ENCODE peak calls at places on chromosomes 16 and 17, in five cellular contexts. X is adrenal gland, F is tibial artery, L is fibroblast of lung, B is Peyer's patch. R is an unnamed sample.

GRCh38 chr17:27109346-27109745 is 184.6 kb upstream of the WSB1 start:
- DNase-seq in X (no peak), F (no peak), L (no peak), B (no peak), R (no peak)

GRCh38 chr17:273994-274832 is 78.4 kb downstream of the RPH3AL start:
- DNase-seq in X (no peak), F (no peak), L (no peak), B (peak; percentile 34), R (no peak)

GRCh38 chr17:29578626-29579485 is 10.4 kb downstream of the TP53I13 start:
- DNase-seq in X (no peak), F (no peak), L (no peak), B (no peak), R (no peak)

GRCh38 chr17:12719948-12720347 is 54.3 kb downstream of the MYOCD start:
- DNase-seq in X (no peak), F (no peak), L (no peak), B (no peak), R (no peak)

GRCh38 chr16:26727801-26728200 is 338.9 kb upstream of the C16orf82 start:
- DNase-seq in X (no peak), F (no peak), L (no peak), B (no peak), R (no peak)

GRCh38 chr17:20184977-20185619 is 175.9 kb downstream of the SPECC1 start:
- DNase-seq in X (peak; percentile 10), F (no peak), L (peak; percentile 34), B (no peak), R (no peak)

GRCh38 chr16:15765880-15766279 is 90.9 kb downstream of the MYH11 start:
- DNase-seq in X (peak; percentile 51), F (no peak), L (no peak), B (peak; percentile 52), R (no peak)

GRCh38 chr17:1462164-1463112 is 6.4 kb upstream of the CRK start:
- DNase-seq in X (no peak), F (no peak), L (peak; percentile 60), B (no peak), R (no peak)

GRCh38 chr17:67491009-67491677 is 114.1 kb downstream of the PITPNC1 start:
- DNase-seq in X (peak; percentile 99), F (peak; percentile 89), L (peak; percentile 98), B (peak; percentile 78), R (peak; percentile 92)

GRCh38 chr17:21252875-21253645 is at the start of gene NATD1:
- DNase-seq in X (peak; percentile 94), F (peak; percentile 92), L (peak; percentile 80), B (peak; percentile 95), R (peak; percentile 91)

GRCh38 chr16:27792486-27793275 is 242.7 kb downstream of the KATNIP start:
- DNase-seq in X (no peak), F (no peak), L (peak; percentile 52), B (no peak), R (no peak)

GRCh38 chr16:48511071-48511540 is 98.9 kb downstream of the N4BP1 start:
- DNase-seq in X (no peak), F (no peak), L (peak; percentile 80), B (peak; percentile 40), R (no peak)

GRCh38 chr17:81037026-81037782 is 2.3 kb downstream of the BAIAP2 start:
- DNase-seq in X (peak; percentile 71), F (peak; percentile 68), L (no peak), B (no peak), R (peak; percentile 80)

GRCh38 chr17:43736389-43736788 is 22.2 kb downstream of the SOST start:
- DNase-seq in X (no peak), F (no peak), L (no peak), B (no peak), R (no peak)

GRCh38 chr16:21584817-21585216 is 14.6 kb upstream of the METTL9 start:
- DNase-seq in X (no peak), F (no peak), L (no peak), B (no peak), R (no peak)

GRCh38 chr17:16328997-16329396 is 24.3 kb downstream of the CENPV start:
- DNase-seq in X (no peak), F (no peak), L (no peak), B (peak; percentile 10), R (no peak)

GRCh38 chr17:28700830-28701492 is 10.7 kb downstream of the PROCA1 start:
- DNase-seq in X (no peak), F (no peak), L (no peak), B (no peak), R (no peak)

GRCh38 chr17:27245230-27245696 is 48.7 kb upstream of the WSB1 start:
- DNase-seq in X (peak; percentile 81), F (peak; percentile 86), L (peak; percentile 80), B (peak; percentile 90), R (peak; percentile 86)

GRCh38 chr17:49356320-49356719 is 5.7 kb downstream of the ZNF652 start:
- DNase-seq in X (no peak), F (no peak), L (no peak), B (no peak), R (no peak)

GRCh38 chr17:49360796-49361128 is 1.3 kb downstream of the ZNF652 start:
- DNase-seq in X (no peak), F (no peak), L (no peak), B (peak; percentile 71), R (no peak)

GRCh38 chr17:49358638-49359247 is 3.3 kb downstream of the ZNF652 start:
- DNase-seq in X (no peak), F (no peak), L (peak; percentile 20), B (peak; percentile 48), R (no peak)

GRCh38 chr17:49359990-49360795 is 1.9 kb downstream of the ZNF652 start:
- DNase-seq in X (no peak), F (no peak), L (no peak), B (peak; percentile 49), R (no peak)

DNA sequence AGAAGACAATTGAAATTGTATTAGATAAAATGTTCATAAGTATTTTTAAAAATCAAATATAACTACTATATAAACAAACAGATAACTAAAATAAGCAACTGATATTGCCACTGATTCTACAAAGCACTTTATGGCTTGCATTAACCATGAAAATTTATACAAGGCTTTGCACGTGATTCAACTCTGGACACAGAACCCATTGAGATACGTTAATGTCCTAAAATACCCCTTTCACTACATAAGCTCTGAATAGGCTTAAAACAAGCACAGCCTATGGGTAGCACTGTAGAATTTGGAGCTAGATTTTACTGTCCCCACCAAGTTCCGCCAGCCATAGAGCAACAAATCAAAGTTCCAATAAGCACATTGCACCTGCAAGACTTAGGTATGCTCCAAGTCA is 4.5 kb downstream of the ZNF652 start:
- DNase-seq in X (no peak), F (no peak), L (no peak), B (peak; percentile 7), R (no peak)
- H3K4me3 ChIP-seq in X (no peak overlapping the region), F (no peak overlapping the region), L (no peak overlapping the region), B (no peak overlapping the region), R (no peak overlapping the region)

GRCh38 chr17:57874434-57875108 is 24.7 kb upstream of the MRPS23 start:
- DNase-seq in X (peak; percentile 70), F (peak; percentile 74), L (peak; percentile 97), B (peak; percentile 61), R (peak; percentile 76)

GRCh38 chr17:57876023-57876865 is 26.4 kb upstream of the MRPS23 start:
- DNase-seq in X (no peak), F (no peak), L (peak; percentile 52), B (no peak), R (no peak)

GRCh38 chr17:57876866-57877237 is 27.0 kb upstream of the MRPS23 start:
- DNase-seq in X (no peak), F (no peak), L (no peak), B (no peak), R (no peak)

GRCh38 chr17:57874058-57874419 is 24.2 kb upstream of the MRPS23 start:
- DNase-seq in X (no peak), F (no peak), L (no peak), B (no peak), R (no peak)

GRCh38 chr17:57875109-57876022 is 25.5 kb upstream of the MRPS23 start:
- DNase-seq in X (peak; percentile 95), F (peak; percentile 88), L (peak; percentile 99), B (peak; percentile 59), R (peak; percentile 76)
- H3K4me1 ChIP-seq in X (peaks cover 78% of the 10 kb centered on the region), F (peaks cover 61% of the 10 kb centered on the region), L (peaks cover 57% of the 10 kb centered on the region), B (peaks cover 44% of the 10 kb centered on the region), R (peaks cover 82% of the 10 kb centered on the region)

GRCh38 chr17:78725448-78726021 is 56.5 kb downstream of the CYTH1 start:
- DNase-seq in X (no peak), F (no peak), L (no peak), B (no peak), R (no peak)
- H3K4me3 ChIP-seq in X (no peak overlapping the region), F (no peak overlapping the region), L (no peak overlapping the region), B (no peak overlapping the region), R (no peak overlapping the region)

GRCh38 chr16:66521951-66522771 is 27.8 kb downstream of the TK2 start:
- DNase-seq in X (peak; percentile 54), F (no peak), L (peak; percentile 99), B (peak; percentile 93), R (peak; percentile 31)

GRCh38 chr16:66525396-66526180 is 24.3 kb downstream of the TK2 start:
- DNase-seq in X (no peak), F (no peak), L (peak; percentile 87), B (no peak), R (no peak)

GRCh38 chr16:66522816-66523590 is 26.9 kb downstream of the TK2 start:
- DNase-seq in X (no peak), F (no peak), L (no peak), B (no peak), R (no peak)

GRCh38 chr16:66524601-66525164 is 25.2 kb downstream of the TK2 start:
- DNase-seq in X (no peak), F (no peak), L (no peak), B (peak; percentile 89), R (peak; percentile 31)

DNA sequence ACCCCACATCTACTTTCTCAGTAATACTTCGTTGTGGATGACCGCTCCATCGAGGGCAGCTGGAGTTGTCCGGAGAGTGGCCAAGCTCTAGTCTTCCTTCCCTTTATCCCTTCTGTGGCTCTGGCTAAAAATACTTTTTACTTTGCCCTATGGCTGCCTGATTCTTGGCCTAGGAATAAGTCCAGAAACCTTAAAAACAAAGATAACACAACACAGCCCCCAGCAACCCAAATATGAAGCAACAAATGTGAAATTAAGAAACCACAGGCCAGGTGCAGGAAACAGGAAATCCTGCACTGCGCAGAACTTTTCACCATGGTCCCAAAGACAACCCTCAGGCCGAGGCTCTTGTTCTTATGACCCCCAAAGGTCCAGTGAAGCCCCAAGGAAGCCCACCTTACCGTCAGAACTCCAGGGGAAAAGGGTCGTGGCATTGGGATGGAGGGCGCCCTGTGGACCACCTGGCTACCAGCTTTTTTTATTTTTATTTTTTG is 26.0 kb downstream of the TK2 start:
- DNase-seq in X (no peak), F (no peak), L (no peak), B (peak; percentile 84), R (no peak)
- H3K4me1 ChIP-seq in X (peaks cover 52% of the 10 kb centered on the region), F (peaks cover 28% of the 10 kb centered on the region), L (peaks cover 2% of the 10 kb centered on the region), B (peaks cover 53% of the 10 kb centered on the region), R (peaks cover 66% of the 10 kb centered on the region)

DNA sequence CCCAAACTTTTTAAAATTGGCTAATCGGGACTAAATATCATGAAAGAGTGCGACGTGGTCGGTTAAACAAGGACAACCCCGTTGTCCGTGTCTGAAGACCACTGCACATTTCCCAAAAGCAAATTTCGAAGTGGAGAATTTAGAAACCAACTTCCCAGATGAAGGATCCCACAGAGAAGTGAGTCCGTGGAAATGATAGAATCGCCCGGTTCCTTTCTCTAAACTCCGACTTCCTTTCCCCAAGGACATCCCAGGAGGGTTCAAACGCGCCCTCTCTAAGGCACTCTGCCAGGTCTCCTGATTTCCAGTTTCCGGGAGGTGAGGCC is 1.2 kb upstream of the MMP15 start:
- DNase-seq in X (no peak), F (no peak), L (no peak), B (no peak), R (peak; percentile 19)
- H3K4me3 ChIP-seq in X (no peak overlapping the region), F (peak overlapping the region; percentile 68), L (no peak overlapping the region), B (peak overlapping the region; percentile 74), R (peak overlapping the region; percentile 84)